ENCODE peak calls at places on chromosomes 3 and 15, in ten cellular contexts. S is nucleus accumbens, T is endothelial cell, N is memory B cell, L is MV-4-11, P is astrocyte of the cerebellum, H is AG10803, M is NCI-H1105, G is transverse colon, E is amniotic stem cell. D is an unnamed sample.

GRCh38 chr3:129893616-129894070 is at the start of gene TMCC1:
- DNase-seq in S (peak; percentile 84), T (peak; percentile 87), N (peak; percentile 88), L (peak; percentile 72), P (peak; percentile 33), H (peak; percentile 74), M (peak; percentile 98), G (peak; percentile 92), E (peak; percentile 62), D (peak; percentile 95)

GRCh38 chr3:73498764-73499622 is 125.7 kb downstream of the PDZRN3 start:
- DNase-seq in S (no peak), T (no peak), N (no peak), L (no peak), P (no peak), H (peak; percentile 38), M (no peak), G (no peak), E (no peak), D (no peak)

GRCh38 chr3:128317101-128317697 is 149.5 kb downstream of the DNAJB8 start:
- DNase-seq in S (no peak), T (no peak), N (no peak), L (no peak), P (no peak), H (no peak), M (no peak), G (no peak), E (no peak), D (no peak)

GRCh38 chr15:99906356-99906755 is 173.1 kb upstream of the LYSMD4 start:
- DNase-seq in S (no peak), T (no peak), N (no peak), L (no peak), P (no peak), H (no peak), M (no peak), G (no peak), E (no peak), D (no peak)

GRCh38 chr3:71244153-71245051 is 339.1 kb downstream of the FOXP1 start:
- DNase-seq in S (no peak), T (no peak), N (no peak), L (no peak), P (no peak), H (no peak), M (no peak), G (peak; percentile 39), E (no peak), D (no peak)

GRCh38 chr15:101121511-101122090 is 130.2 kb downstream of the CHSY1 start:
- DNase-seq in S (peak; percentile 6), T (peak; percentile 56), N (peak; percentile 47), L (peak; percentile 67), P (no peak), H (peak; percentile 56), M (no peak), G (peak; percentile 71), E (no peak), D (peak; percentile 6)

GRCh38 chr3:73687081-73688004 is 62.6 kb upstream of the PDZRN3 start:
- DNase-seq in S (no peak), T (no peak), N (no peak), L (no peak), P (no peak), H (peak; percentile 71), M (no peak), G (no peak), E (no peak), D (no peak)

GRCh38 chr3:28835751-28836150 is 445.1 kb upstream of the RBMS3 start:
- DNase-seq in S (peak; percentile 14), T (no peak), N (no peak), L (no peak), P (no peak), H (no peak), M (peak; percentile 44), G (no peak), E (no peak), D (no peak)

GRCh38 chr3:49563040-49563578 is 8.8 kb downstream of the BSN start:
- DNase-seq in S (no peak), T (no peak), N (no peak), L (no peak), P (no peak), H (no peak), M (no peak), G (no peak), E (no peak), D (peak; percentile 12)

GRCh38 chr3:11009898-11010297 is 17.4 kb downstream of the SLC6A1 start:
- DNase-seq in S (no peak), T (no peak), N (no peak), L (no peak), P (no peak), H (no peak), M (no peak), G (no peak), E (no peak), D (no peak)

GRCh38 chr3:23442598-23443383 is 239.7 kb downstream of the UBE2E2 start:
- DNase-seq in S (no peak), T (no peak), N (no peak), L (peak; percentile 47), P (no peak), H (peak; percentile 17), M (no peak), G (no peak), E (no peak), D (no peak)

GRCh38 chr15:72838311-72838731 is 54.8 kb upstream of the ADPGK start:
- DNase-seq in S (peak; percentile 5), T (no peak), N (no peak), L (peak; percentile 87), P (peak; percentile 64), H (peak; percentile 61), M (no peak), G (no peak), E (no peak), D (no peak)

GRCh38 chr15:41263891-41264351 is 32.9 kb downstream of the CHP1 start:
- DNase-seq in S (no peak), T (no peak), N (no peak), L (peak; percentile 85), P (no peak), H (peak; percentile 55), M (no peak), G (no peak), E (no peak), D (no peak)

GRCh38 chr3:120364821-120365220 is 15.7 kb upstream of the LRRC58 start:
- DNase-seq in S (no peak), T (no peak), N (no peak), L (no peak), P (no peak), H (peak; percentile 42), M (no peak), G (no peak), E (no peak), D (no peak)

GRCh38 chr3:74561881-74562280 is 52.6 kb downstream of the CNTN3 start:
- DNase-seq in S (no peak), T (no peak), N (no peak), L (no peak), P (no peak), H (peak; percentile 84), M (no peak), G (no peak), E (no peak), D (no peak)

GRCh38 chr3:172280406-172281051 is 167.7 kb downstream of the GHSR start:
- DNase-seq in S (no peak), T (no peak), N (no peak), L (no peak), P (peak; percentile 74), H (peak; percentile 81), M (no peak), G (no peak), E (peak; percentile 49), D (no peak)

GRCh38 chr3:72763751-72764440 is 84.3 kb downstream of the SHQ1 start:
- DNase-seq in S (no peak), T (no peak), N (no peak), L (peak; percentile 78), P (peak; percentile 4), H (peak; percentile 42), M (no peak), G (no peak), E (no peak), D (no peak)

GRCh38 chr3:28973621-28974020 is 307.2 kb upstream of the RBMS3 start:
- DNase-seq in S (no peak), T (no peak), N (no peak), L (no peak), P (peak; percentile 24), H (peak; percentile 41), M (no peak), G (no peak), E (no peak), D (no peak)